ENCODE peak calls at places on chromosomes 12 and 14, in seven cellular contexts. N is suprapubic skin, X is HCT116, D is stomach, O is HepG2, U is GM12878, P is upper lobe of left lung. B is an unnamed sample.

GRCh38 chr12:88579941-88580871 is at the start of gene KITLG:
- DNase-seq in N (peak), X (peak), U (no peak), D (peak), O (peak), P (peak), B (peak)

GRCh38 chr12:481422-481821 is 21.7 kb downstream of the B4GALNT3 start:
- DNase-seq in N (peak), O (peak), X (no peak), U (no peak), D (peak), P (no peak), B (no peak)

GRCh38 chr14:50059773-50060629 is 56.4 kb downstream of the VCPKMT start:
- DNase-seq in U (no peak), X (no peak), N (no peak), P (no peak), O (peak), D (no peak), B (peak)

GRCh38 chr12:64652346-64652745 is 42.1 kb downstream of the RASSF3 start:
- DNase-seq in D (no peak), N (no peak), X (no peak), O (no peak), P (no peak), U (no peak), B (no peak)

GRCh38 chr12:75722714-75723200 is 211.3 kb upstream of the KRR1 start:
- DNase-seq in D (no peak), O (peak), X (peak), P (peak), N (no peak), U (peak), B (no peak)

GRCh38 chr12:93776581-93777018 is 99.4 kb downstream of the CRADD start:
- DNase-seq in D (no peak), U (no peak), N (no peak), O (no peak), P (no peak), X (no peak), B (no peak)

GRCh38 chr14:35416108-35416750 is 11.7 kb upstream of the NFKBIA start:
- DNase-seq in U (peak), N (no peak), D (no peak), P (no peak), X (no peak), O (no peak), B (no peak)

GRCh38 chr14:23306412-23307145 is at the start of gene BCL2L2:
- DNase-seq in X (peak), O (peak), N (peak), U (no peak), P (peak), D (peak), B (peak)

GRCh38 chr12:74394647-74395046 is 143.0 kb upstream of the ATXN7L3B start:
- DNase-seq in D (no peak), X (no peak), N (no peak), U (no peak), O (no peak), P (no peak), B (no peak)

GRCh38 chr12:13103391-13104033 is at the start of gene GSG1:
- DNase-seq in P (no peak), O (no peak), N (no peak), U (no peak), X (no peak), D (no peak), B (no peak)

GRCh38 chr12:27516625-27517024 is 7.4 kb upstream of the PPFIBP1 start:
- DNase-seq in X (no peak), D (no peak), U (no peak), P (no peak), O (no peak), N (no peak), B (no peak)

GRCh38 chr12:90321369-90321768 is 612.7 kb upstream of the ATP2B1 start:
- DNase-seq in X (no peak), U (no peak), N (no peak), O (no peak), P (no peak), D (no peak), B (no peak)

GRCh38 chr14:94702629-94703028 is 67.3 kb downstream of the GSC start:
- DNase-seq in P (no peak), X (no peak), O (no peak), D (no peak), N (no peak), U (no peak), B (no peak)

GRCh38 chr12:57236925-57237652 is 7.6 kb downstream of the SHMT2 start:
- DNase-seq in U (no peak), D (no peak), X (no peak), O (no peak), P (no peak), N (no peak), B (peak)

GRCh38 chr12:53299101-53299453 is 418 bp upstream of the MYG1 start:
- DNase-seq in O (peak), P (peak), U (no peak), X (peak), N (no peak), D (no peak), B (no peak)

GRCh38 chr14:95156153-95156764 is 1.1 kb downstream of the DICER1 start:
- DNase-seq in X (no peak), D (no peak), N (no peak), U (no peak), P (no peak), O (no peak), B (no peak)

GRCh38 chr14:73662439-73663056 is 17.8 kb downstream of the DNAL1 start:
- DNase-seq in P (no peak), O (peak), X (peak), D (no peak), N (no peak), U (no peak), B (no peak)

GRCh38 chr12:46303039-46303666 is 34.3 kb upstream of the SLC38A1 start:
- DNase-seq in X (peak), D (peak), U (peak), N (no peak), O (peak), P (peak), B (no peak)

GRCh38 chr14:105499256-105500035 is 8.4 kb downstream of the TEDC1 start:
- DNase-seq in D (no peak), P (peak), O (peak), U (no peak), N (no peak), X (no peak), B (no peak)

GRCh38 chr14:105760691-105761344 is 234.4 kb downstream of the TMEM121 start:
- DNase-seq in N (peak), D (peak), O (no peak), U (no peak), X (no peak), P (no peak), B (peak)

GRCh38 chr12:25087596-25087995 is 107.4 kb downstream of the DNAI7 start:
- DNase-seq in O (no peak), D (no peak), N (no peak), X (no peak), U (no peak), P (no peak), B (no peak)

GRCh38 chr12:116818341-116818856 is 62.8 kb downstream of the HRK start:
- DNase-seq in D (peak), N (no peak), X (no peak), O (no peak), P (peak), U (no peak), B (peak)

GRCh38 chr14:64561631-64562030 is 11.9 kb downstream of the PPP1R36 start:
- DNase-seq in O (no peak), X (no peak), D (no peak), N (no peak), U (no peak), P (no peak), B (no peak)

GRCh38 chr12:70383484-70383883 is 17.4 kb downstream of the KCNMB4 start:
- DNase-seq in O (no peak), P (no peak), X (no peak), D (no peak), N (no peak), U (no peak), B (no peak)

GRCh38 chr12:66920205-66920604 is 241.3 kb upstream of the GRIP1 start:
- DNase-seq in X (no peak), D (no peak), O (no peak), U (no peak), P (no peak), N (no peak), B (no peak)

GRCh38 chr12:104423273-104423672 is 33.5 kb upstream of the CHST11 start:
- DNase-seq in O (no peak), U (no peak), X (peak), N (no peak), P (peak), D (no peak), B (no peak)

GRCh38 chr14:90783344-90783743 is 32.9 kb downstream of the TTC7B start:
- DNase-seq in N (no peak), P (no peak), D (no peak), X (no peak), U (no peak), O (no peak), B (no peak)

GRCh38 chr12:75825686-75826085 is 205.9 kb downstream of the PHLDA1 start:
- DNase-seq in D (no peak), O (no peak), X (peak), P (no peak), N (no peak), U (no peak), B (no peak)

GRCh38 chr14:54901380-54902142 is 1.1 kb downstream of the GCH1 start:
- DNase-seq in N (peak), X (no peak), U (no peak), O (no peak), P (peak), D (no peak), B (peak)

GRCh38 chr14:63895510-63895909 is 42.7 kb downstream of the SYNE2 start:
- DNase-seq in O (no peak), N (no peak), X (no peak), P (no peak), U (no peak), D (no peak), B (no peak)

GRCh38 chr14:21868442-21869046 is 194.9 kb upstream of the OR4E1 start:
- DNase-seq in O (peak), X (peak), D (peak), P (peak), N (no peak), U (no peak), B (no peak)

GRCh38 chr12:47773062-47773857 is at the start of gene SLC48A1:
- DNase-seq in D (peak), U (no peak), O (peak), P (peak), N (no peak), X (no peak), B (peak)

GRCh38 chr14:34501997-34502396 is 37.5 kb downstream of the EAPP start:
- DNase-seq in D (no peak), O (no peak), U (no peak), P (no peak), X (no peak), N (no peak), B (no peak)

GRCh38 chr12:75863475-75863874 is 168.1 kb downstream of the PHLDA1 start:
- DNase-seq in D (no peak), O (no peak), U (no peak), P (no peak), N (no peak), X (no peak), B (no peak)

GRCh38 chr14:88036422-88036821 is 31.5 kb downstream of the GPR65 start:
- DNase-seq in N (no peak), O (no peak), X (no peak), U (no peak), P (no peak), D (no peak), B (no peak)

GRCh38 chr12:61290473-61290872 is 969.7 kb upstream of the USP15 start:
- DNase-seq in P (no peak), X (no peak), D (no peak), N (no peak), O (no peak), U (no peak), B (no peak)

GRCh38 chr12:92533280-92533890 is 169.4 kb upstream of the PLEKHG7 start:
- DNase-seq in O (no peak), D (no peak), N (no peak), X (no peak), U (no peak), P (no peak), B (no peak)

GRCh38 chr12:29713729-29714128 is 70.0 kb downstream of the TMTC1 start:
- DNase-seq in X (no peak), D (no peak), N (no peak), O (no peak), U (no peak), P (no peak), B (no peak)

GRCh38 chr12:29714966-29715365 is 68.8 kb downstream of the TMTC1 start:
- DNase-seq in D (no peak), N (no peak), O (no peak), X (no peak), U (no peak), P (no peak), B (no peak)

GRCh38 chr12:29719381-29719780 is 64.4 kb downstream of the TMTC1 start:
- DNase-seq in P (no peak), U (no peak), O (no peak), D (no peak), N (no peak), X (no peak), B (no peak)

GRCh38 chr12:29722164-29722563 is 61.6 kb downstream of the TMTC1 start:
- DNase-seq in X (no peak), O (no peak), P (no peak), U (no peak), D (no peak), N (no peak), B (no peak)

GRCh38 chr12:29717540-29718100 is 66.1 kb downstream of the TMTC1 start:
- DNase-seq in D (no peak), P (no peak), U (no peak), O (no peak), N (no peak), X (no peak), B (no peak)
- TF ChIP-seq POLR2AphosphoS5 in D (no peak), P (no peak), U (no peak), O (no peak), N (no peak), X (no peak), B (no peak)

DNA sequence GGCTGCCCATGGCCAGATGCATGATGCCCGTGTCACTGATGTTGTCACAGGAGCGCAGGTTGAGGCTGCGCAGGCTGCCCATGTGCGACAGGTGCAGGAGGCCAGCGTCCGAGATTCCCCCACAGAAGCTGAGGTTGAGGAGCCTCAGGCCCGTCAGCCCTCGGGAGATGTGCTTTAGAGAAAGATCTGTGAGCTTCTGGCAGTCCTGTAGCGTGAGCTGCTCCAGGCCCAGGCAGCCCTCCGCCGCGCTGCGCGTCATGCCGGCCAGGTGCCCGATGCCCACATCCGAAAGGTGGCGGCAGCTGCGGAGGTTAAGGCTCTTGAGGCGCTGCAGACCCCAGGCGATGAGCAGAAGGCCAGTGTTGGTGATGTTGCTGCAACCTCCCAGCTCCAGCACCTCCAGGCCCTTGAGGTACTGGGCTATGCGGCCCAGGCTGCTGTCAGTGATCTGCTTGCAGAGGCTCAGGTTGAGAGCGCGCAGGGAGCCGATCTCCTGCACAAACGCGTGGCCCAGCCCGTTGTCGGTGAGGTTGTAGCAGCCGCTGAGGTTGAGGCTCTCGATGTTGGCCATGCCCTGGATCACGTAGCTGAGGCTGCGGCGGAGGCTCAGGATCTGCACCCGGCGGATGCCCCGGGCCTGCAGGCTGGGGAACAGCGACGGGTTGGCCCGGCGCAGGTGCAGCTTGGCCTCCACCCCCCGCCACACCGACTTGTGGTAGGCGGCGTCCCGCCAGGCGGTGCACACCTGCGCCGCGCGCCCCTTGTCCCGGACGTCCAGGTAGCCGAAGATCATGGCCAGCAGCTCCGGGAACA is 943 bp downstream of the FBXL14 start:
- DNase-seq in O (no peak), P (peak), X (no peak), N (no peak), D (peak), U (no peak), B (peak)
- TF ChIP-seq POLR2A in O (no peak), P (no peak), X (no peak), N (no peak), D (no peak), U (peak), B (no peak)

DNA sequence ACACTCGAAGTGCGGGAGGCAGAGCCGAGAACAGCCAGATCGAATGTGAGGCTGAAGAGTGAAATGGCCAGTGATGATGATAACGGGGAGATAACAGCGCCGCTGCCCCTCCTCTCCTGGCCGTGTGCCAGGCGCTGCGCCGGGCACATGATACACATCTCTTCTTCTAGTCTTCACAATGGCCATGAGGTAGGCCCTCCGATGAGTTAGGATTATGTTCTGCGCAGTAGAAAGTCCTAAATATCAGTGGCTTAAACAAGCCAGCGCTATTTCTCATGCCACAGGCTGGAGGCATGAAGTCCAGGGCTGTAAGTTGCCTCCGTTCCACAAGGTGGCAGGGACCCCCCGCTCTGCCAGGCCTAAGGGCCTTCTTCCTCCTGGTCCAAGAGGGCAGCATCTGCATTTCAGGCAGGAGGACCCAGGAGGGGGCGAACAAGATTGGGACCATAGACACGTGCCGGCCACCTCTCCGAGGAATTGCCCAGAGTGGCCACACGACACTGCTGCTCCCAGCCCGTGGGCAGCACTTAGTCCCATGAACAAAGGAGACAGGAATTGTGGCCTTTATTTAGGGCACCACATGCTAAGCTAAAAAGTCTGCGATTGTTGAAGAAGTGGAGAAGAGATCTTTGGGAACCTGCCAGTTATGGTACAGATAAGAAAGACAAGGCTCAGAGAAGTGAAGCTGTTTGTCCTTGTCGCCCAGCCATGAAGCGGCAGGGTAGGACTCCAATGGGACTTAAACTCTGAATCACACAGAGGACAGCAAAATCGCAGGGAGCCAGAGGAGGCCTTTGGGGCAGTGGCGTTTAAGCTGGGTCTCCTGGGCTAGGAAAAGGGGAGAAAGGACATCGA is 10.9 kb upstream of the HVCN1 start:
- DNase-seq in U (no peak), N (no peak), D (no peak), O (peak), X (no peak), P (no peak), B (no peak)
- TF ChIP-seq CTCF in U (peak), N (no peak), D (no peak), O (peak), X (peak), P (no peak), B (no peak)

DNA sequence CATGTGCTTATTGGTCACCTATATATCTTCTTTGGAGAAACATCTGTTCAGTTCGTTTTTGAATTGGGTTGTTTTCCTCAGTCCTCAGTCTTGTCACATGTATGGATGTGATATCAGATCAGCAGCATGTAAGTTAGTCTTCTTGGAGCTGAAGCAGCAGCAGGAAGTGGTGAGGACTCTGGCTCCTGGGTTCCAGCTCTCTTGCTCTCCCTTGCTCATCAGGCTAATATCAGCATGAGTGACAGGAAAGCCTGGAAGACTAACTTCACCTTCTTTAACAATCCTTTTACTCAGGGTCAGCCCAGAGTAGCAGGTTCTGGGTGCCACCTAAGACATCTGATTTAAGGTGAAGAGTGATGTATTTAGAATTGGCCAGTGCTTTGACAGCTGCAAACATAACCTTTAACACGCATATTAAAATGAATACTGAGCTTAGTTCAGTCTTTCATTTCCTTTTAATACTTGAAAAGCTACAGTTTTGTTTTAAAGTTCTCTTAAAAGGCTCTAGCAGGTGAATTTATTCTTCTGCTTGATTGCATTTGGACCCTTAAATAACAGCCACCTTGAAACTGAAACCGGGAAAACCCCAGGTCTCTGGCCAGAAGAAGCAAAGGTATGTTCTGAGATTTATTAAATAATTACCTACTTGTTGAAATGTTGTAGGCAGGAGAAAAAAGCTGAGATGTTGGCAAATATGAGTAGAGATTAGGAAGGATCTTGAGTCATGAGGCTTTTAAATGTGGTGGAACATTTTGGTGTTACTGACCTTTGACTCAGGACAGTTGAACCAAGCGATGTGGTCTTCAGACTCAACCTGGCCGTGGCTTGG is 54.3 kb downstream of the DRAM1 start:
- DNase-seq in D (no peak), N (no peak), O (no peak), P (no peak), X (no peak), U (peak), B (no peak)
- TF ChIP-seq POLR2AphosphoS5 in D (no peak), N (no peak), O (no peak), P (no peak), X (no peak), U (peak), B (no peak)

GRCh38 chr14:68552075-68552474 is 240.8 kb downstream of the ZFP36L1 start:
- DNase-seq in O (no peak), P (peak), N (no peak), U (no peak), D (no peak), X (no peak), B (no peak)
- TF ChIP-seq POLR2A in O (no peak), P (no peak), N (no peak), U (no peak), D (no peak), X (no peak), B (no peak)

GRCh38 chr12:23099104-23099503 is 474.1 kb downstream of the ETNK1 start:
- DNase-seq in N (no peak), O (no peak), P (no peak), U (no peak), D (no peak), X (no peak), B (no peak)
- TF ChIP-seq CTCF in N (no peak), O (no peak), P (no peak), U (no peak), D (no peak), X (no peak), B (no peak)

B was measured in spleen.